ENCODE peak calls at places on chromosomes 16 and 17, in seven cellular contexts. X, P, A, R, E, I and H are unnamed samples.

GRCh38 chr16:55834044-55834443 is 1.1 kb upstream of the CES1 start:
- DNase-seq in X (no peak), P (no peak), A (no peak), R (no peak), E (no peak), I (no peak), H (no peak)

GRCh38 chr17:70144260-70144846 is 25.0 kb upstream of the KCNJ2 start:
- DNase-seq in X (no peak), P (no peak), A (no peak), R (no peak), E (peak; percentile 54), I (no peak), H (peak; percentile 46)

GRCh38 chr17:302300-302698 is 50.3 kb downstream of the RPH3AL start:
- DNase-seq in X (no peak), P (no peak), A (no peak), R (no peak), E (no peak), I (peak; percentile 65), H (no peak)

GRCh38 chr17:36529121-36529520 is 5.5 kb downstream of the MYO19 start:
- DNase-seq in X (no peak), P (no peak), A (no peak), R (no peak), E (peak; percentile 75), I (no peak), H (peak; percentile 81)

GRCh38 chr16:76577003-76577402 is 299.8 kb downstream of the CNTNAP4 start:
- DNase-seq in X (no peak), P (no peak), A (no peak), R (no peak), E (no peak), I (no peak), H (no peak)

GRCh38 chr16:66093217-66093616 is 273.3 kb upstream of the CDH5 start:
- DNase-seq in X (no peak), P (no peak), A (no peak), R (no peak), E (peak; percentile 54), I (no peak), H (peak; percentile 16)

GRCh38 chr16:79286646-79287423 is 313.7 kb downstream of the MAF start:
- DNase-seq in X (peak; percentile 56), P (no peak), A (no peak), R (no peak), E (no peak), I (peak; percentile 49), H (no peak)

GRCh38 chr17:21814776-21815175 is 122.5 kb downstream of the KCNJ18 start:
- DNase-seq in X (no peak), P (no peak), A (no peak), R (no peak), E (no peak), I (no peak), H (no peak)

GRCh38 chr16:1770328-1771071 is 843 bp downstream of the NME3 start:
- DNase-seq in X (peak; percentile 73), P (peak; percentile 67), A (no peak), R (peak; percentile 87), E (peak; percentile 47), I (peak; percentile 76), H (peak; percentile 65)

GRCh38 chr17:18185391-18185790 is 1.8 kb downstream of the ALKBH5 start:
- DNase-seq in X (no peak), P (no peak), A (no peak), R (no peak), E (peak; percentile 43), I (no peak), H (no peak)

GRCh38 chr16:75455677-75456076 is 8.8 kb downstream of the TMEM170A start:
- DNase-seq in X (no peak), P (no peak), A (no peak), R (no peak), E (no peak), I (no peak), H (no peak)

GRCh38 chr17:67221062-67221998 is 23.7 kb downstream of the HELZ start:
- DNase-seq in X (no peak), P (no peak), A (no peak), R (no peak), E (peak; percentile 33), I (no peak), H (peak; percentile 54)

GRCh38 chr17:74852237-74853047 is 7.2 kb downstream of the GRIN2C start:
- DNase-seq in X (no peak), P (no peak), A (no peak), R (no peak), E (no peak), I (no peak), H (peak; percentile 44)

GRCh38 chr16:17512636-17513220 is 42.0 kb upstream of the XYLT1 start:
- DNase-seq in X (no peak), P (no peak), A (no peak), R (no peak), E (peak; percentile 74), I (no peak), H (no peak)

GRCh38 chr16:12434567-12434966 is 369.1 kb downstream of the CPPED1 start:
- DNase-seq in X (no peak), P (no peak), A (no peak), R (no peak), E (no peak), I (no peak), H (no peak)

GRCh38 chr17:40525294-40525693 is 23.9 kb upstream of the TNS4 start:
- DNase-seq in X (no peak), P (no peak), A (no peak), R (no peak), E (no peak), I (no peak), H (no peak)

GRCh38 chr16:18833707-18834505 is 32.6 kb upstream of the ARL6IP1 start:
- DNase-seq in X (no peak), P (no peak), A (no peak), R (no peak), E (no peak), I (no peak), H (no peak)

GRCh38 chr16:71573387-71574094 is 3.4 kb downstream of the TAT start:
- DNase-seq in X (no peak), P (no peak), A (no peak), R (no peak), E (no peak), I (no peak), H (no peak)

GRCh38 chr17:38354466-38354865 is 2.8 kb downstream of the SOCS7 start:
- DNase-seq in X (no peak), P (no peak), A (no peak), R (no peak), E (no peak), I (no peak), H (no peak)
- H3K4me3 ChIP-seq in X (peak overlapping the region; percentile 89), P (no peak overlapping the region), A (no peak overlapping the region), R (no peak overlapping the region), E (no peak overlapping the region), I (no peak overlapping the region), H (no peak overlapping the region)

GRCh38 chr16:11253995-11254912 is 1.8 kb downstream of the SOCS1 start:
- DNase-seq in X (no peak), P (no peak), A (no peak), R (no peak), E (peak; percentile 16), I (no peak), H (no peak)

GRCh38 chr16:11254913-11255736 is 879 bp downstream of the SOCS1 start:
- DNase-seq in X (peak; percentile 44), P (peak; percentile 63), A (no peak), R (peak; percentile 41), E (peak; percentile 34), I (peak; percentile 64), H (peak; percentile 21)

GRCh38 chr16:11251525-11252481 is 4.2 kb downstream of the SOCS1 start:
- DNase-seq in X (no peak), P (no peak), A (peak; percentile 53), R (no peak), E (peak; percentile 91), I (peak; percentile 42), H (peak; percentile 23)

GRCh38 chr16:11252482-11252931 is 3.5 kb downstream of the SOCS1 start:
- DNase-seq in X (no peak), P (no peak), A (no peak), R (no peak), E (no peak), I (no peak), H (no peak)

GRCh38 chr16:11253009-11253994 is 2.7 kb downstream of the SOCS1 start:
- DNase-seq in X (no peak), P (no peak), A (no peak), R (no peak), E (peak; percentile 84), I (no peak), H (peak; percentile 32)
- H3K4me3 ChIP-seq in X (no peak overlapping the region), P (peak overlapping the region; percentile 43), A (peak overlapping the region; percentile 20), R (no peak overlapping the region), E (peak overlapping the region; percentile 87), I (peak overlapping the region; percentile 89), H (no peak overlapping the region)

GRCh38 chr17:79306688-79307323 is 232.2 kb downstream of the ENGASE start:
- DNase-seq in X (no peak), P (no peak), A (no peak), R (no peak), E (no peak), I (peak; percentile 68), H (no peak)

GRCh38 chr17:79304907-79305306 is 230.3 kb downstream of the ENGASE start:
- DNase-seq in X (no peak), P (no peak), A (no peak), R (no peak), E (no peak), I (no peak), H (no peak)

GRCh38 chr17:79303641-79304205 is 229.1 kb downstream of the ENGASE start:
- DNase-seq in X (no peak), P (no peak), A (no peak), R (no peak), E (no peak), I (no peak), H (no peak)

GRCh38 chr17:79305376-79305775 is 230.8 kb downstream of the ENGASE start:
- DNase-seq in X (no peak), P (no peak), A (no peak), R (no peak), E (no peak), I (no peak), H (no peak)

DNA sequence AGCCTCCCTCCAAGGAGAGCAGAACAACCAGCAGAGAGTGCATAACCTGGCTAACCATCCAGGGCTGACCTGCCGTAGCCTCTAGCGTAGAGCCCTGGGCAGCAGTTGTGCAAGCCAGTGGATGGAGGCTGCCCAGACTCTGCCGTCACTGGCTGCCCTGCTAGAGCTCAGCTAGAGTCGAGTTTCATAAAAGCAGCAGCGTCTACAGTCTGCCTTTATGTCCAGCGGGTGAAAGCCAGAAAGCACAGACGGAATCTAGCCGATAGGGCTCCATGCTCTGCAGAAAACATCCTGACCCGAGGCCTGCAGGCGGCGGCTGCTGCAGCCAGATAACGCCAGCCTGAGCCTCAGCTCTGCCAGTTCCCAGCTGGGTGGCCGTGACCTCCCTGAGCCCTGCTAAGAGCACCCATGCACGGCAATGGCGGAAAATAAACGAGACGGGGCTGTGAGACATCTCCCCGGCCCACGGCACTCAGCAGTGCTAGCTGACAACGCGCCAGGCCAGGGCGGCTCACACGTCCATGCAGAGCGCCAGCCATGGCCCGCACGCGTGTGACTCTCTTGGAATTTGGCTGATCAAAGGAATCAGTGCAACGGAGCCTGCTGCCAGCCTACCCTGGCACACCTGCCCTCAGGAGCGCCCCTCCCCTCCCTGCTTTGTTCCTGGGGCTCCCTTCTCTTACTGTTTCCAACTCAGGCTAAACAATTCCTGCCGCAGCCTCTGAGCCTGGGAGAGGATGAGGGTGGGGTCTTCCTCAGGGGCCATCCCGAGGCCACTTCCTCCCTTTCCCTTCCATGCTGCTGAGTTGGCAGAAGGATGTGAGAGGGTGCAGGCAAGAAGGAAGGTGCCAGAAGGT is 231.4 kb downstream of the ENGASE start:
- DNase-seq in X (no peak), P (no peak), A (no peak), R (peak; percentile 45), E (no peak), I (peak; percentile 66), H (no peak)
- H3K4me3 ChIP-seq in X (no peak overlapping the region), P (no peak overlapping the region), A (no peak overlapping the region), R (no peak overlapping the region), E (no peak overlapping the region), I (no peak overlapping the region), H (no peak overlapping the region)

GRCh38 chr17:50165867-50166517 is at the start of gene SGCA:
- DNase-seq in X (no peak), P (no peak), A (no peak), R (no peak), E (no peak), I (no peak), H (no peak)
- H3K4me3 ChIP-seq in X (no peak within 1 kb of the TSS), P (no peak within 1 kb of the TSS), A (peak within 1 kb of the TSS; percentile 50), R (no peak within 1 kb of the TSS), E (no peak within 1 kb of the TSS), I (no peak within 1 kb of the TSS), H (no peak within 1 kb of the TSS)